ENCODE peak calls at places on chromosomes 2 and 18, in seven cellular contexts. X is progenitor cell of endocrine pancreas; J is KG1; C is naive thymus-derived CD4-positive, alpha-beta T cell; A is tibial artery; R is dermis blood vessel endothelial cell; O is amniotic stem cell. P is an unnamed sample.

GRCh38 chr2:33425660-33426059 is 50.8 kb upstream of the RASGRP3 start:
- DNase-seq in C (no peak), A (no peak), X (no peak), J (no peak), O (no peak), R (peak), P (no peak)

GRCh38 chr2:39359453-39360038 is 77.5 kb downstream of the MAP4K3 start:
- DNase-seq in X (no peak), J (no peak), R (no peak), O (no peak), A (no peak), C (no peak), P (no peak)

GRCh38 chr2:2646312-2647051 is 315.4 kb upstream of the MYT1L start:
- DNase-seq in J (no peak), C (peak), A (no peak), R (no peak), O (no peak), X (no peak), P (peak)

GRCh38 chr2:96754317-96754716 is 6.4 kb upstream of the CNNM4 start:
- DNase-seq in R (no peak), J (no peak), O (no peak), X (no peak), A (no peak), C (no peak), P (no peak)

GRCh38 chr2:131032393-131032836 is 60.8 kb downstream of the FAM168B start:
- DNase-seq in R (no peak), C (no peak), J (no peak), X (no peak), A (no peak), O (no peak), P (no peak)

GRCh38 chr2:215136669-215137328 is 1.6 kb downstream of the ABCA12 start:
- DNase-seq in X (no peak), J (no peak), C (no peak), O (no peak), R (no peak), A (no peak), P (no peak)

GRCh38 chr2:100106460-100106859 is 35.9 kb downstream of the AFF3 start:
- DNase-seq in C (no peak), R (no peak), O (no peak), J (no peak), A (no peak), X (no peak), P (no peak)

GRCh38 chr2:63866009-63866709 is 24.5 kb downstream of the UGP2 start:
- DNase-seq in R (no peak), A (no peak), O (no peak), J (no peak), C (no peak), X (no peak), P (no peak)

GRCh38 chr2:117949800-117950199 is 64.1 kb downstream of the CCDC93 start:
- DNase-seq in X (no peak), A (no peak), C (no peak), O (no peak), J (no peak), R (no peak), P (no peak)

GRCh38 chr2:106885981-106886915 is at the start of gene ST6GAL2:
- DNase-seq in O (no peak), A (peak), J (no peak), X (peak), R (no peak), C (no peak), P (no peak)

GRCh38 chr2:206296128-206296527 is 21.7 kb downstream of the ZDBF2 start:
- DNase-seq in X (no peak), J (no peak), C (no peak), R (peak), A (no peak), O (no peak), P (no peak)

GRCh38 chr18:44709297-44710117 is 28.8 kb downstream of the SETBP1 start:
- DNase-seq in R (no peak), O (no peak), C (no peak), X (no peak), A (no peak), J (no peak), P (no peak)

P was measured in suprapubic skin.